ENCODE peak calls at places on chromosomes 5 and 9, in six cellular contexts. One of them, this sample, is unnamed.
A peak's percentile ranks its signal among the peaks of the same experiment; 100 is the strongest.

GRCh38 chr9:93052791-93053540 is 5.5 kb upstream of the SUSD3 start:
- DNase-seq in activated CD8-positive, alpha-beta memory T cell treated with anti-CD3 and anti-CD28 coated beads, Interleukin-2, amount 50 U/mL, for 48 hours: no peak
- DNase-seq in stimulated activated effector memory CD8-positive, alpha-beta T cell treated with anti-CD3 and anti-CD28 coated beads, Interleukin-12 subunit alpha, Interleukin-12 subunit beta, amount 100 ng/mL, for 72 hours: no peak
- DNase-seq in caudate nucleus: no peak
- DNase-seq in HFFc6: no peak
- DNase-seq in heart right ventricle: no peak
- DNase-seq in this sample: peak; percentile 20

GRCh38 chr9:114110180-114110579 is 11.1 kb upstream of the KIF12 start:
- DNase-seq in activated CD8-positive, alpha-beta memory T cell treated with anti-CD3 and anti-CD28 coated beads, Interleukin-2, amount 50 U/mL, for 48 hours: no peak
- DNase-seq in caudate nucleus: no peak
- DNase-seq in HFFc6: peak; percentile 73
- DNase-seq in stimulated activated effector memory CD8-positive, alpha-beta T cell treated with anti-CD3 and anti-CD28 coated beads, Interleukin-12 subunit alpha, Interleukin-12 subunit beta, amount 100 ng/mL, for 72 hours: no peak
- DNase-seq in heart right ventricle: no peak
- DNase-seq in this sample: no peak

GRCh38 chr9:129929467-129930125 is 94.3 kb downstream of the USP20 start:
- DNase-seq in heart right ventricle: no peak
- DNase-seq in caudate nucleus: no peak
- DNase-seq in HFFc6: no peak
- DNase-seq in activated CD8-positive, alpha-beta memory T cell treated with anti-CD3 and anti-CD28 coated beads, Interleukin-2, amount 50 U/mL, for 48 hours: no peak
- DNase-seq in stimulated activated effector memory CD8-positive, alpha-beta T cell treated with anti-CD3 and anti-CD28 coated beads, Interleukin-12 subunit alpha, Interleukin-12 subunit beta, amount 100 ng/mL, for 72 hours: no peak
- DNase-seq in this sample: no peak

GRCh38 chr9:109918359-109919163 is 138.6 kb downstream of the PALM2AKAP2 start:
- DNase-seq in heart right ventricle: no peak
- DNase-seq in caudate nucleus: no peak
- DNase-seq in stimulated activated effector memory CD8-positive, alpha-beta T cell treated with anti-CD3 and anti-CD28 coated beads, Interleukin-12 subunit alpha, Interleukin-12 subunit beta, amount 100 ng/mL, for 72 hours: no peak
- DNase-seq in HFFc6: no peak
- DNase-seq in activated CD8-positive, alpha-beta memory T cell treated with anti-CD3 and anti-CD28 coated beads, Interleukin-2, amount 50 U/mL, for 48 hours: peak; percentile 68
- DNase-seq in this sample: no peak

GRCh38 chr5:83099445-83099844 is 22.1 kb downstream of the XRCC4 start:
- DNase-seq in stimulated activated effector memory CD8-positive, alpha-beta T cell treated with anti-CD3 and anti-CD28 coated beads, Interleukin-12 subunit alpha, Interleukin-12 subunit beta, amount 100 ng/mL, for 72 hours: no peak
- DNase-seq in activated CD8-positive, alpha-beta memory T cell treated with anti-CD3 and anti-CD28 coated beads, Interleukin-2, amount 50 U/mL, for 48 hours: no peak
- DNase-seq in heart right ventricle: no peak
- DNase-seq in caudate nucleus: no peak
- DNase-seq in HFFc6: no peak
- DNase-seq in this sample: no peak

GRCh38 chr9:117303643-117304230 is 111.1 kb downstream of the ASTN2 start:
- DNase-seq in HFFc6: no peak
- DNase-seq in stimulated activated effector memory CD8-positive, alpha-beta T cell treated with anti-CD3 and anti-CD28 coated beads, Interleukin-12 subunit alpha, Interleukin-12 subunit beta, amount 100 ng/mL, for 72 hours: no peak
- DNase-seq in activated CD8-positive, alpha-beta memory T cell treated with anti-CD3 and anti-CD28 coated beads, Interleukin-2, amount 50 U/mL, for 48 hours: no peak
- DNase-seq in caudate nucleus: no peak
- DNase-seq in heart right ventricle: no peak
- DNase-seq in this sample: no peak

GRCh38 chr9:76697554-76697953 is 66.7 kb upstream of the PCA3 start:
- DNase-seq in HFFc6: no peak
- DNase-seq in stimulated activated effector memory CD8-positive, alpha-beta T cell treated with anti-CD3 and anti-CD28 coated beads, Interleukin-12 subunit alpha, Interleukin-12 subunit beta, amount 100 ng/mL, for 72 hours: no peak
- DNase-seq in caudate nucleus: no peak
- DNase-seq in heart right ventricle: no peak
- DNase-seq in activated CD8-positive, alpha-beta memory T cell treated with anti-CD3 and anti-CD28 coated beads, Interleukin-2, amount 50 U/mL, for 48 hours: no peak
- DNase-seq in this sample: no peak

GRCh38 chr5:145245354-145245753 is 589.8 kb downstream of the PRELID2 start:
- DNase-seq in caudate nucleus: no peak
- DNase-seq in activated CD8-positive, alpha-beta memory T cell treated with anti-CD3 and anti-CD28 coated beads, Interleukin-2, amount 50 U/mL, for 48 hours: no peak
- DNase-seq in HFFc6: no peak
- DNase-seq in stimulated activated effector memory CD8-positive, alpha-beta T cell treated with anti-CD3 and anti-CD28 coated beads, Interleukin-12 subunit alpha, Interleukin-12 subunit beta, amount 100 ng/mL, for 72 hours: no peak
- DNase-seq in heart right ventricle: no peak
- DNase-seq in this sample: no peak

GRCh38 chr9:6197330-6197729 is 18.3 kb upstream of the IL33 start:
- DNase-seq in heart right ventricle: no peak
- DNase-seq in caudate nucleus: no peak
- DNase-seq in stimulated activated effector memory CD8-positive, alpha-beta T cell treated with anti-CD3 and anti-CD28 coated beads, Interleukin-12 subunit alpha, Interleukin-12 subunit beta, amount 100 ng/mL, for 72 hours: no peak
- DNase-seq in activated CD8-positive, alpha-beta memory T cell treated with anti-CD3 and anti-CD28 coated beads, Interleukin-2, amount 50 U/mL, for 48 hours: no peak
- DNase-seq in HFFc6: no peak
- DNase-seq in this sample: no peak

GRCh38 chr5:135833961-135834638 is 363 bp upstream of the SLC25A48 start:
- DNase-seq in caudate nucleus: no peak
- DNase-seq in HFFc6: peak; percentile 3
- DNase-seq in stimulated activated effector memory CD8-positive, alpha-beta T cell treated with anti-CD3 and anti-CD28 coated beads, Interleukin-12 subunit alpha, Interleukin-12 subunit beta, amount 100 ng/mL, for 72 hours: no peak
- DNase-seq in activated CD8-positive, alpha-beta memory T cell treated with anti-CD3 and anti-CD28 coated beads, Interleukin-2, amount 50 U/mL, for 48 hours: no peak
- DNase-seq in heart right ventricle: no peak
- DNase-seq in this sample: peak; percentile 11

GRCh38 chr9:70594546-70594945 is 180.1 kb upstream of the KLF9 start:
- DNase-seq in caudate nucleus: no peak
- DNase-seq in HFFc6: peak; percentile 43
- DNase-seq in heart right ventricle: no peak
- DNase-seq in activated CD8-positive, alpha-beta memory T cell treated with anti-CD3 and anti-CD28 coated beads, Interleukin-2, amount 50 U/mL, for 48 hours: no peak
- DNase-seq in stimulated activated effector memory CD8-positive, alpha-beta T cell treated with anti-CD3 and anti-CD28 coated beads, Interleukin-12 subunit alpha, Interleukin-12 subunit beta, amount 100 ng/mL, for 72 hours: no peak
- DNase-seq in this sample: no peak

GRCh38 chr5:15383469-15383868 is 116.5 kb upstream of the FBXL7 start:
- DNase-seq in HFFc6: no peak
- DNase-seq in caudate nucleus: no peak
- DNase-seq in stimulated activated effector memory CD8-positive, alpha-beta T cell treated with anti-CD3 and anti-CD28 coated beads, Interleukin-12 subunit alpha, Interleukin-12 subunit beta, amount 100 ng/mL, for 72 hours: no peak
- DNase-seq in activated CD8-positive, alpha-beta memory T cell treated with anti-CD3 and anti-CD28 coated beads, Interleukin-2, amount 50 U/mL, for 48 hours: no peak
- DNase-seq in heart right ventricle: no peak
- DNase-seq in this sample: no peak

GRCh38 chr9:8903077-8903476 is 1103.5 kb upstream of the DMAC1 start:
- DNase-seq in HFFc6: no peak
- DNase-seq in activated CD8-positive, alpha-beta memory T cell treated with anti-CD3 and anti-CD28 coated beads, Interleukin-2, amount 50 U/mL, for 48 hours: no peak
- DNase-seq in stimulated activated effector memory CD8-positive, alpha-beta T cell treated with anti-CD3 and anti-CD28 coated beads, Interleukin-12 subunit alpha, Interleukin-12 subunit beta, amount 100 ng/mL, for 72 hours: no peak
- DNase-seq in heart right ventricle: no peak
- DNase-seq in caudate nucleus: no peak
- DNase-seq in this sample: no peak

GRCh38 chr9:19630762-19631161 is 158.1 kb downstream of the SLC24A2 start:
- DNase-seq in caudate nucleus: no peak
- DNase-seq in activated CD8-positive, alpha-beta memory T cell treated with anti-CD3 and anti-CD28 coated beads, Interleukin-2, amount 50 U/mL, for 48 hours: no peak
- DNase-seq in HFFc6: no peak
- DNase-seq in heart right ventricle: no peak
- DNase-seq in stimulated activated effector memory CD8-positive, alpha-beta T cell treated with anti-CD3 and anti-CD28 coated beads, Interleukin-12 subunit alpha, Interleukin-12 subunit beta, amount 100 ng/mL, for 72 hours: no peak
- DNase-seq in this sample: no peak

GRCh38 chr5:178207183-178207916 is 3.0 kb downstream of the HNRNPAB start:
- DNase-seq in heart right ventricle: no peak
- DNase-seq in activated CD8-positive, alpha-beta memory T cell treated with anti-CD3 and anti-CD28 coated beads, Interleukin-2, amount 50 U/mL, for 48 hours: peak; percentile 48
- DNase-seq in caudate nucleus: no peak
- DNase-seq in stimulated activated effector memory CD8-positive, alpha-beta T cell treated with anti-CD3 and anti-CD28 coated beads, Interleukin-12 subunit alpha, Interleukin-12 subunit beta, amount 100 ng/mL, for 72 hours: no peak
- DNase-seq in HFFc6: no peak
- DNase-seq in this sample: no peak

GRCh38 chr5:3602713-3603502 is 7.3 kb downstream of the IRX1 start:
- DNase-seq in stimulated activated effector memory CD8-positive, alpha-beta T cell treated with anti-CD3 and anti-CD28 coated beads, Interleukin-12 subunit alpha, Interleukin-12 subunit beta, amount 100 ng/mL, for 72 hours: no peak
- DNase-seq in activated CD8-positive, alpha-beta memory T cell treated with anti-CD3 and anti-CD28 coated beads, Interleukin-2, amount 50 U/mL, for 48 hours: no peak
- DNase-seq in caudate nucleus: no peak
- DNase-seq in HFFc6: no peak
- DNase-seq in heart right ventricle: peak; percentile 52
- DNase-seq in this sample: peak; percentile 59

GRCh38 chr5:78417026-78417425 is 56.6 kb downstream of the SCAMP1 start:
- DNase-seq in activated CD8-positive, alpha-beta memory T cell treated with anti-CD3 and anti-CD28 coated beads, Interleukin-2, amount 50 U/mL, for 48 hours: no peak
- DNase-seq in heart right ventricle: no peak
- DNase-seq in stimulated activated effector memory CD8-positive, alpha-beta T cell treated with anti-CD3 and anti-CD28 coated beads, Interleukin-12 subunit alpha, Interleukin-12 subunit beta, amount 100 ng/mL, for 72 hours: no peak
- DNase-seq in caudate nucleus: no peak
- DNase-seq in HFFc6: peak; percentile 4
- DNase-seq in this sample: no peak

GRCh38 chr9:122832194-122832593 is 3.8 kb upstream of the PDCL start:
- DNase-seq in heart right ventricle: no peak
- DNase-seq in HFFc6: no peak
- DNase-seq in activated CD8-positive, alpha-beta memory T cell treated with anti-CD3 and anti-CD28 coated beads, Interleukin-2, amount 50 U/mL, for 48 hours: no peak
- DNase-seq in stimulated activated effector memory CD8-positive, alpha-beta T cell treated with anti-CD3 and anti-CD28 coated beads, Interleukin-12 subunit alpha, Interleukin-12 subunit beta, amount 100 ng/mL, for 72 hours: no peak
- DNase-seq in caudate nucleus: no peak
- DNase-seq in this sample: no peak

GRCh38 chr5:35247645-35248034 is 17.4 kb upstream of the PRLR start:
- DNase-seq in heart right ventricle: no peak
- DNase-seq in HFFc6: no peak
- DNase-seq in stimulated activated effector memory CD8-positive, alpha-beta T cell treated with anti-CD3 and anti-CD28 coated beads, Interleukin-12 subunit alpha, Interleukin-12 subunit beta, amount 100 ng/mL, for 72 hours: no peak
- DNase-seq in caudate nucleus: no peak
- DNase-seq in activated CD8-positive, alpha-beta memory T cell treated with anti-CD3 and anti-CD28 coated beads, Interleukin-2, amount 50 U/mL, for 48 hours: no peak
- DNase-seq in this sample: no peak

GRCh38 chr9:135898634-135899407 is 8.5 kb downstream of the CAMSAP1 start:
- DNase-seq in HFFc6: peak; percentile 7
- DNase-seq in activated CD8-positive, alpha-beta memory T cell treated with anti-CD3 and anti-CD28 coated beads, Interleukin-2, amount 50 U/mL, for 48 hours: peak; percentile 43
- DNase-seq in stimulated activated effector memory CD8-positive, alpha-beta T cell treated with anti-CD3 and anti-CD28 coated beads, Interleukin-12 subunit alpha, Interleukin-12 subunit beta, amount 100 ng/mL, for 72 hours: no peak
- DNase-seq in caudate nucleus: no peak
- DNase-seq in heart right ventricle: no peak
- DNase-seq in this sample: no peak

GRCh38 chr9:130307667-130307943 is 42.0 kb downstream of the HMCN2 start:
- DNase-seq in heart right ventricle: no peak
- DNase-seq in stimulated activated effector memory CD8-positive, alpha-beta T cell treated with anti-CD3 and anti-CD28 coated beads, Interleukin-12 subunit alpha, Interleukin-12 subunit beta, amount 100 ng/mL, for 72 hours: no peak
- DNase-seq in HFFc6: no peak
- DNase-seq in caudate nucleus: no peak
- DNase-seq in activated CD8-positive, alpha-beta memory T cell treated with anti-CD3 and anti-CD28 coated beads, Interleukin-2, amount 50 U/mL, for 48 hours: no peak
- DNase-seq in this sample: peak; percentile 13

GRCh38 chr5:147431586-147431985 is 78.3 kb downstream of the DPYSL3 start:
- DNase-seq in stimulated activated effector memory CD8-positive, alpha-beta T cell treated with anti-CD3 and anti-CD28 coated beads, Interleukin-12 subunit alpha, Interleukin-12 subunit beta, amount 100 ng/mL, for 72 hours: no peak
- DNase-seq in caudate nucleus: no peak
- DNase-seq in HFFc6: no peak
- DNase-seq in heart right ventricle: no peak
- DNase-seq in activated CD8-positive, alpha-beta memory T cell treated with anti-CD3 and anti-CD28 coated beads, Interleukin-2, amount 50 U/mL, for 48 hours: no peak
- DNase-seq in this sample: no peak

GRCh38 chr5:180093651-180094382 is 22.3 kb upstream of the RNF130 start:
- DNase-seq in HFFc6: no peak
- DNase-seq in caudate nucleus: peak; percentile 20
- DNase-seq in heart right ventricle: no peak
- DNase-seq in stimulated activated effector memory CD8-positive, alpha-beta T cell treated with anti-CD3 and anti-CD28 coated beads, Interleukin-12 subunit alpha, Interleukin-12 subunit beta, amount 100 ng/mL, for 72 hours: no peak
- DNase-seq in activated CD8-positive, alpha-beta memory T cell treated with anti-CD3 and anti-CD28 coated beads, Interleukin-2, amount 50 U/mL, for 48 hours: no peak
- DNase-seq in this sample: no peak

GRCh38 chr9:106400170-106400569 is 462.8 kb upstream of the ZNF462 start:
- DNase-seq in HFFc6: no peak
- DNase-seq in heart right ventricle: no peak
- DNase-seq in activated CD8-positive, alpha-beta memory T cell treated with anti-CD3 and anti-CD28 coated beads, Interleukin-2, amount 50 U/mL, for 48 hours: no peak
- DNase-seq in caudate nucleus: no peak
- DNase-seq in stimulated activated effector memory CD8-positive, alpha-beta T cell treated with anti-CD3 and anti-CD28 coated beads, Interleukin-12 subunit alpha, Interleukin-12 subunit beta, amount 100 ng/mL, for 72 hours: no peak
- DNase-seq in this sample: no peak

This sample was measured in Right ventricle myocardium superior.